ENCODE peak calls at places on chromosomes 6 and 20, in nine cellular contexts. T, G, H, O, Y, P, L, K and J are unnamed samples.

GRCh38 chr6:136592930-136593673 is 42.9 kb upstream of the MAP7 start:
- DNase-seq in K (no peak), L (peak; percentile 83), H (peak; percentile 88), P (no peak), O (no peak), Y (no peak), T (peak; percentile 90), G (no peak), J (peak; percentile 64)

GRCh38 chr20:25308671-25309394 is 60.9 kb downstream of the PYGB start:
- DNase-seq in P (no peak), O (peak; percentile 94), G (no peak), T (peak; percentile 63), H (peak; percentile 95), K (peak; percentile 85), L (peak; percentile 84), Y (peak; percentile 57), J (peak; percentile 45)

GRCh38 chr6:166244353-166245045 is 63.7 kb downstream of the PRR18 start:
- DNase-seq in O (no peak), H (no peak), T (no peak), K (no peak), Y (no peak), P (no peak), L (no peak), G (peak; percentile 54), J (no peak)

GRCh38 chr6:5151955-5152401 is 66.8 kb downstream of the PPP1R3G start:
- DNase-seq in T (peak; percentile 87), Y (peak; percentile 92), H (peak; percentile 91), L (peak; percentile 94), G (no peak), P (no peak), O (peak; percentile 12), K (peak; percentile 3), J (peak; percentile 54)

GRCh38 chr20:13458860-13459451 is 179.8 kb downstream of the TASP1 start:
- DNase-seq in L (peak; percentile 60), O (no peak), H (peak; percentile 59), Y (peak; percentile 49), T (peak; percentile 42), G (no peak), K (peak; percentile 59), P (no peak), J (peak; percentile 12)

GRCh38 chr6:84448331-84448730 is 220.9 kb upstream of the CEP162 start:
- DNase-seq in Y (no peak), L (no peak), P (no peak), H (peak; percentile 28), K (no peak), O (no peak), T (no peak), G (no peak), J (no peak)

GRCh38 chr20:32902456-32903420 is 44.0 kb downstream of the EFCAB8 start:
- DNase-seq in K (peak; percentile 58), P (peak; percentile 39), H (peak; percentile 51), G (no peak), O (peak; percentile 41), L (peak; percentile 80), Y (peak; percentile 68), T (peak; percentile 53), J (peak; percentile 63)

GRCh38 chr6:10719386-10720228 is 3.3 kb upstream of the TMEM14C start:
- DNase-seq in H (peak; percentile 45), K (no peak), P (no peak), O (peak; percentile 28), L (peak; percentile 30), G (no peak), T (peak; percentile 3), Y (peak; percentile 62), J (no peak)

GRCh38 chr6:146543940-146544661 is 468 bp downstream of the RAB32 start:
- DNase-seq in H (peak; percentile 49), K (peak; percentile 54), O (peak; percentile 78), T (peak; percentile 64), P (peak; percentile 46), L (peak; percentile 72), Y (peak; percentile 24), G (no peak), J (peak; percentile 29)

GRCh38 chr6:7073810-7074525 is 33.8 kb upstream of the RREB1 start:
- DNase-seq in L (no peak), K (no peak), Y (no peak), T (no peak), O (no peak), G (peak; percentile 92), H (no peak), P (peak; percentile 74), J (no peak)

GRCh38 chr20:37295595-37295994 is 6.1 kb downstream of the MANBAL start:
- DNase-seq in Y (peak; percentile 50), K (peak; percentile 33), L (no peak), G (no peak), O (no peak), T (no peak), P (no peak), H (no peak), J (no peak)

GRCh38 chr6:31203345-31203979 is 33.0 kb upstream of the POU5F1 start:
- DNase-seq in P (no peak), H (peak; percentile 83), L (peak; percentile 94), G (peak; percentile 86), T (no peak), Y (peak; percentile 92), K (peak; percentile 51), O (peak; percentile 85), J (peak; percentile 33)

GRCh38 chr20:52150440-52151258 is 40.9 kb downstream of the ZFP64 start:
- DNase-seq in L (peak; percentile 53), P (no peak), O (peak; percentile 28), H (peak; percentile 54), G (peak; percentile 24), K (peak; percentile 56), T (peak; percentile 42), Y (peak; percentile 76), J (peak; percentile 68)

GRCh38 chr20:18989736-18990474 is 176.3 kb downstream of the SCP2D1 start:
- DNase-seq in Y (no peak), T (peak; percentile 12), L (no peak), G (no peak), K (no peak), H (no peak), P (no peak), O (no peak), J (no peak)

GRCh38 chr6:107061125-107062020 is 33.4 kb downstream of the MTRES1 start:
- DNase-seq in T (no peak), L (peak; percentile 5), H (no peak), K (no peak), P (no peak), O (no peak), G (peak; percentile 45), Y (no peak), J (peak; percentile 34)

GRCh38 chr20:63750807-63751470 is 11.4 kb downstream of the SLC2A4RG start:
- DNase-seq in G (no peak), P (no peak), K (no peak), O (no peak), L (no peak), Y (no peak), T (no peak), H (no peak), J (no peak)
- H3K4me3 ChIP-seq in G (no peak overlapping the region), P (no peak overlapping the region), K (no peak overlapping the region), O (no peak overlapping the region), L (no peak overlapping the region), Y (no peak overlapping the region), T (no peak overlapping the region), H (no peak overlapping the region), J (no peak overlapping the region)

DNA sequence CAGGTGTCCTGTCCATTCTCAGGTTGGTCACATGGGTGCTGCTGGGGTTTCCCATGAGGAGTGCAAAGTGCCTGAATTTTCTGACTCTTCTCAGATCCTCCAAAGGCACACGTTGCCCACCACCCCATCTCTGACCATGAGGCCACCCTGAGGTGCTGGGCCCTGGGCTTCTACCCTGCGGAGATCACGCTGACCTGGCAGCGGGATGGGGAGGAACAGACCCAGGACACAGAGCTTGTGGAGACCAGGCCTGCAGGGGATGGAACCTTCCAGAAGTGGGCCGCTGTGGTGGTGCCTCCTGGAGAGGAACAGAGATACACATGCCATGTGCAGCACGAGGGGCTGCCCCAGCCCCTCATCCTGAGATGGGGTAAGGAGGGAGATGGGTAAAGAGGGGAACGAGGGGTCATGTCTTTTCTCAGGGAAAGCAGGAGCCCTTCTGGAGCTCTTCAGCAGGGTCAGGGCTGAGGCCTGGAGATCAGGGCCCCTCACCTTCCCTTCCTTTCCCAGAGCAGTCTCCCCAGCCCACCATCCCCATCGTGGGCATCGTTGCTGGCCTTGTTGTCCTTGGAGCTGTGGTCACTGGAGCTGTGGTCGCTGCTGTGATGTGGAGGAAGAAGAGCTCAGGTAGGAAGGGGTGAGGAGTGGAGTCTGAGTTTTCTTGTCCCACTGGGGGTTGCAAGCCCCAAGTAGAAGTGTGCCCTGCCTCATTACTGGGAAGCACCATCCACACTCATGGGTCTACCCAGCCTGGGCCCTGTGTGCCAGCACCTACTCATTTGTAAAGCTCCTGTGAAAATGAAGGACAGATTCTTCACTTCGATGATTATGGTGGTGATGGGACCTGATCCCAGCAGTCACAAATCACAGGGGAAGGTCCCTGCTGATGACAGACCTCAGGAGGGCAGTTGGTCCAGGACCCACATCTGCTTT is 2.0 kb downstream of the HLA-F start:
- DNase-seq in O (no peak), P (no peak), L (no peak), G (no peak), H (no peak), T (no peak), K (no peak), Y (no peak), J (no peak)
- H3K4me3 ChIP-seq in O (peak overlapping the region; percentile 86), P (no peak overlapping the region), L (no peak overlapping the region), G (peak overlapping the region; percentile 98), H (no peak overlapping the region), T (no peak overlapping the region), K (no peak overlapping the region), Y (no peak overlapping the region), J (no peak overlapping the region)

DNA sequence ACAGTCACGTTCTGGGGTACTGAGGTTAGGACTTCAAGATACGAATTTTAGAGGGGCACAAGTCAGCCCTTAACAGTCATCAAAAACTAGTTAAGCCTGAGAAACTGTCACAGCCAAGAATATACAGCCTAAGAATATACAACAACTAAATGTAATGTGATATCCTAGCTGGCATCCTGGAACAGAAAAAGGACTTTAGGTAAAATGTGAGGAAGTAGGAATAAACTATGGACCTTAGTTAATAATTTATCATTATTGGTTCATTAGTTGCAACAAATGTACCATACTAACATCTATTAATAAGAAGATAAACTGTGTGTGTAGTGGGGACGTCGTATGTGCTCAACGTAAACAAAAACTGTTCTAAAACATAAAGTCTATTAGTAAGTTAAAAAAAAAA is 1.1 kb downstream of the PNISR start:
- DNase-seq in P (no peak), H (no peak), G (no peak), Y (no peak), T (no peak), L (no peak), O (no peak), K (no peak), J (no peak)
- H3K4me3 ChIP-seq in P (peak overlapping the region; percentile 80), H (peak overlapping the region; percentile 98), G (peak overlapping the region; percentile 94), Y (peak overlapping the region; percentile 82), T (peak overlapping the region; percentile 94), L (peak overlapping the region; percentile 90), O (peak overlapping the region; percentile 69), K (peak overlapping the region; percentile 99), J (peak overlapping the region; percentile 55)

DNA sequence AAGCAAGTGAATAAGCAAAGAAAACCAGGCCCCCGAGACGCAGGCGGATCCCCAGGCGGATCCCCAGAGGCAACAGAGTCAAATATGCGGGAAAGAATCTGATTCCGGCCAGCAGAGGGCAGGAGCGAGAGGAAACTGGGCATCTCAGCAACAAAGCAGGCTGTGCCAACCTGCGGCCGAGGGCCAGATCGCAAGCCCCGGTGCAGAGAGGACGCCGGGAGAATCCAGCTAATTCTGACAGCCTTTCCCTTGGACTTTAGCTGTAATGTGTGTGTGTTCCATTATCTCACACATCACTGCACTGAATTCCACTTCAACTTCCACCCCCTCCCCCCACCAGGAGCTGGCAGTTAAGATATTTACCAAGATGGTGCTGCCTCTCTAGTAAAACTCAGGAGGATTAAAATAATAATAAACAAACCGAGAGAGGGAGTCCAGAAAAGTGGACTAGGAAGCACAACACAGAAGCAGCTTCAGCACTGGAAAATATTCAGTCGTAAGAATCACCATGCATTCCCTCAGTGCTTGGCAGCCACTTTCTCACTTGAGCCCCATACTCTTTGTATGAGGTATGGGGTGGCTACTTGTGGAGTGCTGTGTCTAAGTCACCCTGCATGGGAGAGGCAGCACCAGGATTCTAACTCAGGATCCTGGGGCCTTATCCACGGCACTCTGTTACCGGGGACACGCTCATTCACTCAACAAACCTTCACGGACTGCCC is 66.2 kb upstream of the SNX9 start:
- DNase-seq in T (peak; percentile 80), L (peak; percentile 91), P (peak; percentile 82), H (peak; percentile 80), K (peak; percentile 70), O (peak; percentile 88), G (no peak), Y (peak; percentile 83), J (peak; percentile 87)
- H3K4me3 ChIP-seq in T (no peak overlapping the region), L (no peak overlapping the region), P (no peak overlapping the region), H (no peak overlapping the region), K (no peak overlapping the region), O (no peak overlapping the region), G (no peak overlapping the region), Y (peak overlapping the region; percentile 27), J (no peak overlapping the region)